ENCODE peak calls at places on chromosome 12, in four cellular contexts. K is endothelial cell, I is foreskin fibroblast, B is tibial nerve. R is an unnamed sample.

GRCh38 chr12:125140239-125140917 is 75.1 kb downstream of the AACS start:
- DNase-seq in I (no peak), K (peak; percentile 9), B (no peak), R (no peak)

GRCh38 chr12:118103601-118104382 is at the start of gene VSIG10:
- DNase-seq in K (peak; percentile 78), I (peak; percentile 84), B (peak; percentile 23), R (peak; percentile 73)

GRCh38 chr12:28110329-28110728 is 79.9 kb upstream of the CCDC91 start:
- DNase-seq in I (no peak), B (no peak), K (no peak), R (no peak)

GRCh38 chr12:94684416-94684815 is 34.1 kb upstream of the TMCC3 start:
- DNase-seq in I (no peak), K (no peak), B (no peak), R (no peak)

GRCh38 chr12:53327435-53328042 is 6.1 kb upstream of the AAAS start:
- DNase-seq in B (no peak), I (peak; percentile 49), K (no peak), R (no peak)

GRCh38 chr12:6943719-6944380 is at the start of the genes C12orf57 and RNU7-1:
- DNase-seq in K (peak; percentile 67), I (peak; percentile 94), B (no peak), R (peak; percentile 73)

GRCh38 chr12:111616177-111616623 is 17.1 kb upstream of the ATXN2 start:
- DNase-seq in I (peak; percentile 72), B (peak; percentile 6), K (no peak), R (no peak)

GRCh38 chr12:124466200-124467128 is 100.9 kb downstream of the NCOR2 start:
- DNase-seq in I (no peak), K (no peak), B (no peak), R (peak; percentile 90)

GRCh38 chr12:54988402-54989054 is 4.0 kb upstream of the TESPA1 start:
- DNase-seq in I (peak; percentile 47), K (no peak), B (peak; percentile 76), R (no peak)

GRCh38 chr12:85676816-85677749 is 159.1 kb downstream of the RASSF9 start:
- DNase-seq in K (no peak), B (no peak), I (peak; percentile 1), R (no peak)

GRCh38 chr12:52735106-52735505 is 31.8 kb upstream of the KRT77 start:
- DNase-seq in B (no peak), I (no peak), K (no peak), R (no peak)

GRCh38 chr12:94427520-94428381 is 31.9 kb downstream of the CEP83 start:
- DNase-seq in K (no peak), I (peak; percentile 77), B (peak; percentile 49), R (no peak)

GRCh38 chr12:132604108-132605054 is 6.0 kb downstream of the LRCOL1 start:
- DNase-seq in I (no peak), K (peak; percentile 3), B (no peak), R (no peak)

GRCh38 chr12:123427036-123427769 is 9.3 kb downstream of the RILPL2 start:
- DNase-seq in I (no peak), K (no peak), B (no peak), R (peak; percentile 81)

GRCh38 chr12:127355061-127355820 is 911.7 kb upstream of the TMEM132C start:
- DNase-seq in K (no peak), B (no peak), I (peak; percentile 79), R (no peak)

GRCh38 chr12:54424232-54424631 is 5.2 kb upstream of the ITGA5 start:
- DNase-seq in I (peak; percentile 59), K (no peak), B (no peak), R (no peak)

GRCh38 chr12:56581418-56582145 is 48.5 kb downstream of the BAZ2A start:
- DNase-seq in K (no peak), B (peak; percentile 25), I (peak; percentile 39), R (no peak)

GRCh38 chr12:92971869-92972524 is 42.9 kb upstream of the EEA1 start:
- DNase-seq in K (no peak), I (peak; percentile 94), B (no peak), R (no peak)

GRCh38 chr12:3134526-3135135 is 57.5 kb downstream of the TSPAN9 start:
- DNase-seq in I (no peak), B (no peak), K (no peak), R (no peak)

GRCh38 chr12:47164730-47165439 is 85.1 kb upstream of the AMIGO2 start:
- DNase-seq in B (no peak), I (peak; percentile 74), K (no peak), R (no peak)

GRCh38 chr12:16670456-16671050 is 64.6 kb upstream of the LMO3 start:
- DNase-seq in K (no peak), I (no peak), B (no peak), R (no peak)

GRCh38 chr12:50188280-50188781 is 21.2 kb upstream of the CERS5 start:
- DNase-seq in K (no peak), I (peak; percentile 28), B (no peak), R (no peak)

GRCh38 chr12:86838709-86839108 is 582.5 kb upstream of the MGAT4C start:
- DNase-seq in K (no peak), I (no peak), B (no peak), R (no peak)

GRCh38 chr12:6620137-6620884 is 13.1 kb upstream of the CHD4 start:
- DNase-seq in K (peak; percentile 84), B (no peak), I (peak; percentile 76), R (no peak)

GRCh38 chr12:54736549-54736948 is 88.4 kb upstream of the DCD start:
- DNase-seq in K (no peak), B (no peak), I (no peak), R (no peak)

GRCh38 chr12:99257672-99258071 is 389.9 kb upstream of the GARIN6 start:
- DNase-seq in B (no peak), K (no peak), I (no peak), R (no peak)

GRCh38 chr12:28936711-28937110 is 212.4 kb upstream of the FAR2 start:
- DNase-seq in I (no peak), B (no peak), K (no peak), R (no peak)

GRCh38 chr12:6962285-6963015 is 8.0 kb downstream of the PHB2 start:
- DNase-seq in B (no peak), K (no peak), I (no peak), R (no peak)

GRCh38 chr12:122646568-122647220 is 56.5 kb downstream of the HCAR2 start:
- DNase-seq in K (no peak), B (peak; percentile 22), I (peak; percentile 95), R (peak; percentile 51)

GRCh38 chr12:23813206-23813605 is 136.3 kb downstream of the SOX5 start:
- DNase-seq in I (no peak), K (no peak), B (no peak), R (no peak)

GRCh38 chr12:108564724-108565123 is 2.3 kb downstream of the ISCU start:
- DNase-seq in I (no peak), B (no peak), K (no peak), R (no peak)

GRCh38 chr12:124498870-124499753 is 68.3 kb downstream of the NCOR2 start:
- DNase-seq in B (peak; percentile 47), I (peak; percentile 58), K (no peak), R (no peak)

GRCh38 chr12:31488737-31489338 is 102.1 kb downstream of the DENND5B start:
- DNase-seq in K (no peak), I (no peak), B (no peak), R (no peak)

GRCh38 chr12:92272301-92272964 is 126.8 kb upstream of the BTG1 start:
- DNase-seq in I (no peak), K (no peak), B (no peak), R (no peak)

GRCh38 chr12:45879363-45879895 is 110.9 kb downstream of the SCAF11 start:
- DNase-seq in I (no peak), K (no peak), B (no peak), R (no peak)

GRCh38 chr12:47038270-47038748 is 41.1 kb upstream of the PCED1B start:
- DNase-seq in I (no peak), B (no peak), K (no peak), R (no peak)

GRCh38 chr12:24561882-24562760 is 386.8 kb downstream of the BCAT1 start:
- DNase-seq in B (peak; percentile 73), I (peak; percentile 56), K (peak; percentile 67), R (peak; percentile 68)

GRCh38 chr12:57772429-57773322 is at the start of gene EEF1AKMT3:
- DNase-seq in K (peak; percentile 63), B (peak; percentile 46), I (peak; percentile 77), R (no peak)

GRCh38 chr12:57769594-57769993 is 2.3 kb downstream of the METTL1 start:
- DNase-seq in I (no peak), K (no peak), B (no peak), R (no peak)

GRCh38 chr12:57770734-57771133 is 1.2 kb downstream of the METTL1 start:
- DNase-seq in I (no peak), B (no peak), K (no peak), R (no peak)

GRCh38 chr12:57771271-57771872 is 533 bp downstream of the METTL1 start:
- DNase-seq in K (peak; percentile 73), B (peak; percentile 90), I (peak; percentile 96), R (peak; percentile 90)

GRCh38 chr12:57771873-57772428 is at the start of gene METTL1:
- DNase-seq in I (peak; percentile 99), B (peak; percentile 93), K (peak; percentile 90), R (peak; percentile 94)
- TF ChIP-seq CTCF in I (no peak), B (no peak), K (no peak), R (no peak)

GRCh38 chr12:4281173-4281654 is 7.7 kb downstream of the CCND2 start:
- DNase-seq in K (no peak), I (peak; percentile 63), B (no peak), R (no peak)

GRCh38 chr12:4283512-4284255 is 10.1 kb downstream of the CCND2 start:
- DNase-seq in K (no peak), B (no peak), I (no peak), R (no peak)

GRCh38 chr12:4284306-4284705 is 10.7 kb downstream of the CCND2 start:
- DNase-seq in K (no peak), B (no peak), I (no peak), R (no peak)

GRCh38 chr12:4282103-4282891 is 8.7 kb downstream of the CCND2 start:
- DNase-seq in I (no peak), K (no peak), B (no peak), R (no peak)

DNA sequence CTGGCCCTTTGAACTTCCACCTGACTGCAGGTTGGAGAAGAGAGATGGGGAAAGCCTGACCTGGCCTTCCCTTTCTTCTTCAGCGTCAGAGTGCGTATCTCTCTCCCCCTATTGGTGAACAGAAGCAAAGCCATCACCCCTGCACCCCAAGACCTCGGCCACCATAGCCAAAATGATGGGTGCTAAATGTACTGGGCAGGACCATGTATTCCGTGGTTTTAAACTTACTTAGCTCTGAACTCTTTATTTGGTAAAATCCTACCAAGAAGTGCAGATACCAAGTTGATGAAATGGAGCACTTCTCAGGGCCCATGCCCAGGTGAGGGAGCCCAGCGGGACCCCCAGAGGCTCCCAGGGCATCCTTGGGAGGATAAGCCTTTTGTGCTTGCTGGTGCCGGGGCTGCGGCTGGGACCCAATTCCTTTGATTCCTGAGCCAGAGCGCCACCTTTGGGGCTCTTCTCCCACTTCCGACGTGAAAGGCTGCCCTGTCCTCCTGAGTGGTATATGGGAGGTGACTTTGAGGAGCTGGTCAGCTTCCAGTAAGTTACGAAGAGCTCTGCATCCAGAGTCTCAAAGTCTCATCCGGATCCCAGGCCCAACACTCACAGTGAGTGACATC is 9.4 kb downstream of the CCND2 start:
- DNase-seq in I (no peak), B (no peak), K (no peak), R (no peak)
- TF ChIP-seq CTCF in I (no peak), B (no peak), K (no peak), R (peak; percentile 6)

GRCh38 chr12:4899361-4899760 is 10.3 kb upstream of the KCNA1 start:
- DNase-seq in I (no peak), B (no peak), K (no peak), R (peak; percentile 39)
- TF ChIP-seq CTCF in I (no peak), B (no peak), K (no peak), R (peak; percentile 7)

GRCh38 chr12:43308776-43309175 is 243.2 kb downstream of the ADAMTS20 start:
- DNase-seq in B (no peak), I (no peak), K (no peak), R (no peak)
- TF ChIP-seq CTCF in B (no peak), I (no peak), K (no peak), R (no peak)

R was measured in GM20000.